ENCODE peak calls at places on chromosome 10, in six cellular contexts. D is astrocyte of the cerebellum, M is right atrium auricular region, R is AG04450, H is A673, T is heart left ventricle. K is an unnamed sample.

GRCh38 chr10:113520606-113521481 is 32.0 kb upstream of the HABP2 start:
- DNase-seq in D (peak), M (peak), R (peak), H (peak), T (peak), K (peak)

GRCh38 chr10:74930962-74931361 is 104.6 kb downstream of the KAT6B start:
- DNase-seq in D (no peak), M (no peak), R (no peak), H (no peak), T (no peak), K (no peak)

GRCh38 chr10:44774676-44775401 is 136.3 kb upstream of the TMEM72 start:
- DNase-seq in D (peak), M (no peak), R (peak), H (no peak), T (no peak), K (no peak)

GRCh38 chr10:69360485-69361302 is 56.0 kb downstream of the TACR2 start:
- DNase-seq in D (peak), M (peak), R (peak), H (no peak), T (peak), K (peak)

GRCh38 chr10:43250925-43251663 is 15.8 kb downstream of the RASGEF1A start:
- DNase-seq in D (no peak), M (peak), R (no peak), H (no peak), T (peak), K (no peak)

GRCh38 chr10:123009105-123009805 is 449 bp downstream of the ACADSB start:
- DNase-seq in D (no peak), M (peak), R (no peak), H (peak), T (no peak), K (peak)

GRCh38 chr10:79243211-79244067 is 103.8 kb upstream of the PPIF start:
- DNase-seq in D (no peak), M (no peak), R (no peak), H (peak), T (peak), K (no peak)

GRCh38 chr10:84948644-84949043 is 620.3 kb downstream of the CCSER2 start:
- DNase-seq in D (no peak), M (no peak), R (no peak), H (no peak), T (no peak), K (no peak)

GRCh38 chr10:71234970-71235681 is 22.8 kb downstream of the UNC5B start:
- DNase-seq in D (peak), M (peak), R (no peak), H (no peak), T (peak), K (peak)

GRCh38 chr10:29068984-29069383 is 219.9 kb upstream of the LYZL1 start:
- DNase-seq in D (no peak), M (no peak), R (no peak), H (no peak), T (no peak), K (no peak)

GRCh38 chr10:97849491-97850402 is at the start of gene GOLGA7B:
- DNase-seq in D (no peak), M (no peak), R (no peak), H (peak), T (no peak), K (no peak)

GRCh38 chr10:19918800-19919199 is 102.6 kb downstream of the PLXDC2 start:
- DNase-seq in D (no peak), M (no peak), R (no peak), H (peak), T (no peak), K (no peak)

GRCh38 chr10:3425261-3425660 is 252.7 kb upstream of the PITRM1 start:
- DNase-seq in D (no peak), M (no peak), R (no peak), H (no peak), T (no peak), K (no peak)

GRCh38 chr10:3427316-3427715 is 254.7 kb upstream of the PITRM1 start:
- DNase-seq in D (no peak), M (no peak), R (no peak), H (no peak), T (no peak), K (no peak)

GRCh38 chr10:3425713-3426112 is 253.1 kb upstream of the PITRM1 start:
- DNase-seq in D (no peak), M (peak), R (no peak), H (peak), T (no peak), K (no peak)

GRCh38 chr10:3427846-3428442 is 255.4 kb upstream of the PITRM1 start:
- DNase-seq in D (no peak), M (peak), R (no peak), H (no peak), T (peak), K (no peak)

GRCh38 chr10:3426190-3426845 is 253.7 kb upstream of the PITRM1 start:
- DNase-seq in D (peak), M (peak), R (peak), H (peak), T (no peak), K (no peak)
- H3K4me3 ChIP-seq in D (no peak), M (no peak), R (no peak), H (no peak), T (no peak), K (no peak)

GRCh38 chr10:120634629-120635028 is 177.6 kb downstream of the PLPP4 start:
- DNase-seq in D (no peak), M (no peak), R (no peak), H (peak), T (no peak), K (no peak)
- H3K4me3 ChIP-seq in D (no peak), M (no peak), R (no peak), H (no peak), T (no peak), K (no peak)

DNA sequence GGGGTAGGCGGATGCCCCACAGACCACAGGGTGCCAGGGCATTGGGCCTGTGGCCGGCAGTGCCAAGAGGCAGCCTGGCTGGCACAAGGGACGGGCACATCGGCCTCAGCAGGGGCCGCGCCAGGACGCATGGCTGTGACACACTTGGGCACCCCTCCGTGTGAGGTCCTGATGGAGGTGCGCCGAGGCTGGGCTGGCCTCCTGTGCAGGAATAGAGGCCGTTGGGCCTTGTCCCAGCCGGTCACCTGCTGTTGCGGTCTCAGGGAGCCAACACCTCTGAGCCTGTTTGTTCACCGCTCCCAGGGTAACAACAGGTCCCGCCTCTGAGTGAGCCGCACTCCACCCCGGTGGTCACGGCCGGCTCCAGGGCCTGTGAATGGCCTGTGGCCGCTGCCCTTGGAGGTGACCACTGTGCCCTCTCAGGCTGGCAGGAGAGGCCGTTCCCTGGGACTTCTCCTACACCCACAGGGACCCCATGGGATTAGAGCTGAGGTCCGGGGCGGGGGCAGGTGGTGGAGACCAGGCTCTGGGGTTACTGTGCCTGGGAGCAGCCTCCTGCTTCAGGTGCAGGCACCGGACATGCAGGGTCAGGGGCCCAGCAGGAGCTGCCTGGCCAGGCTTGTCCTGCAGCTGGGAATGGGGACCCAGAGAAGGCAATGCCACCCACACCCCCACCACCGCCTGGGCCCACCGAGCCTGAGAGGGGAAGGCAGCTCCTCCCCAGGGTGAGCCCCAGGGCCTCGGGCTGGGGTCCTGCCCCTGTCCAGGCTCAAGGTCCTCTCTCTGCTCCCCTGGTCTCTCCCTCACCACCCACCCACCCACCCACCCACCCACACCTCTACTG is 12.0 kb downstream of the PWWP2B start:
- DNase-seq in D (no peak), M (no peak), R (no peak), H (no peak), T (no peak), K (no peak)
- H3K4me3 ChIP-seq in D (no peak), M (no peak), R (no peak), H (no peak), T (no peak), K (no peak)

DNA sequence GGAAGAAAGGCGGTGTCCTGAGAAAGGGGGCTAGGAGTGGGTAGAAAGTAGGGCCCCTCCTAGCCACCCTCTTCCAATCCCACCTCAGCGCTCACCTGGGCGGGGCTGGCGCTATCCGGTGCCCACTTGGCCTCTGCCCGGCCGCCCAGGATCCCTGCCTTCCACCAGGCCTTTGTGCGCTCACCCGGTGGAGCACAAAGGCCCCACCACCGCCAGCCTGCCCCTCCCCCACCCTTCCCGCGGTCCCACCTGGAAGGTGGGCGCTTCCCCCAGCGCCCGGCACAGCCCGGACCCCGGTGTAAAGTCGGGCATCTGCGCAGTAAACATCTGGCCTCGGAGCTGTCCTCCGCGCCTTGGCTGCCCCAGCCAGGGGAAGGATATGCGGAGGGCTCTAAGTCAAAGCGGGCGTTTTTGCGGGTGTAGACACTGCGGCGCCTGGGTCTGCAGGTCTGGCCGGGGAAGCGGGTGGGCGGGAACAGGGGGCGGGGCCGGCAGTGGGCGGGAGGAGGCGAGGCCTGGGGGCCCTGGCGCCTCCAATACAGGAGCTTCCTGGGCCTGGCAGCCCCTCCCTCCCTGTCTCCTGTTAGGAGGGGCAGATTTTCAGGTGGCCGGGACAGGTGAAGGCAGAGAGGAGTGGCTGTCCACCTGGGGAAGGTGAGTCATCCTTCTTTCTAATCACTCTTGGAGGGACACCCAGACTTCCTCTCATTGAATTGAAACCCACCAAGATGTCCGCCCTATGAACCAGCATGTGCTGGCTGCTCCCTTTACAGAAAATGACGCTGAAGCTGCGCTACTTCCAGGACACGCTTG is 49.3 kb downstream of the PNLIPRP2 start:
- DNase-seq in D (no peak), M (peak), R (no peak), H (no peak), T (no peak), K (no peak)
- H3K4me3 ChIP-seq in D (no peak), M (peak), R (no peak), H (no peak), T (no peak), K (peak)

GRCh38 chr10:127161482-127161881 is 34.9 kb downstream of the INSYN2A start:
- DNase-seq in D (no peak), M (no peak), R (no peak), H (no peak), T (no peak), K (no peak)

GRCh38 chr10:127159648-127160245 is 36.6 kb downstream of the INSYN2A start:
- DNase-seq in D (no peak), M (no peak), R (no peak), H (no peak), T (no peak), K (no peak)

GRCh38 chr10:127155221-127155620 is 41.2 kb downstream of the INSYN2A start:
- DNase-seq in D (no peak), M (peak), R (no peak), H (no peak), T (peak), K (no peak)

GRCh38 chr10:127157506-127158205 is 38.7 kb downstream of the INSYN2A start:
- DNase-seq in D (peak), M (no peak), R (no peak), H (peak), T (no peak), K (no peak)

DNA sequence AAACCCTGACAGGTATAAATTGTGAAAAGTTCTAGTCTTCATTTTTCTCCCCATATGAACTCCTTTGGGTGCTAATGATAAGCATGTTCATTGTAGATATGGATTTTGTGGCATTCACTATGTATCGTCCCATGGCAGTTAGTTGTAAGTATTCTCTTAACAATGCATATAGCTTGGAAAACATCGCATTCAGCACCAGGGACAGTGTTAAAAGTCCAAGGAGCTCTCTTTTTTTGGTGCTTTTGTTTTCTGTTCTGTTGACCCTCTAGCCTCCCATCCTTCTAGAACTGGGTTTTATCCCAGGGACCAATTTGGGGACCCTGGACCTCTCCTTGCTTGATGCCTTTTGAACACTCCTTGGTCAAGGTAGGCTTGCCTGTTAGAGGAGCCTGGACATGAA is 37.7 kb downstream of the INSYN2A start:
- DNase-seq in D (no peak), M (no peak), R (no peak), H (no peak), T (no peak), K (no peak)
- H3K4me3 ChIP-seq in D (no peak), M (no peak), R (no peak), H (no peak), T (no peak), K (no peak)

DNA sequence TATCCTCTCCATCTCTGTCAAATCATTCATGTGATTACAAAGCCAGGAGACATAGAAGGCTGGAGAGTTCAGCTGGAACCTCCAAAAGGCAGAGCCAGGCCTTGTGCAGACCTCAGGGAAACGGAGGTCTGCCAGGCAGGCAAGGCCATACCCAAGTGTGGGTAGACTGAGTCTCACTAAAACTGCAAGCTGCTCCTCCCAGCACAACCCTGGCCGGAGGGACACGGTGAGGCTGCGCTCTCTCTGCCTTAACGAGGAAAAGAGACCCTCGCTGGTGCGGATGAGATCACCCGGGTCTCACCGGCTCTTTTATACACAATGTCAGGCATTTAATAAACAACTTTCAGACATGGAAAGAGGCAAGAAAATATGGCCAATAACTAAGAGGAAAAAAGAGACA is 66.1 kb upstream of the INPP5A start:
- DNase-seq in D (no peak), M (no peak), R (no peak), H (no peak), T (no peak), K (no peak)
- H3K4me3 ChIP-seq in D (no peak), M (no peak), R (no peak), H (no peak), T (no peak), K (no peak)

K was measured in uterus.